ENCODE peak calls at places on chromosomes 5 and 9, in six cellular contexts. I, Q, Z, O, F and J are unnamed samples.

GRCh38 chr5:123610665-123611406 is 98.9 kb downstream of the CSNK1G3 start:
- DNase-seq in I (peak), Q (peak), Z (peak), O (peak), F (no peak), J (peak)

GRCh38 chr9:137127301-137128157 is 11.4 kb upstream of the GRIN1 start:
- DNase-seq in I (no peak), Q (no peak), Z (peak), O (no peak), F (no peak), J (peak)

GRCh38 chr9:123027517-123027916 is 6.0 kb upstream of the GPR21 start:
- DNase-seq in I (no peak), Q (no peak), Z (no peak), O (no peak), F (no peak), J (no peak)

GRCh38 chr5:122871669-122872068 is 26.3 kb downstream of the SNX24 start:
- DNase-seq in I (no peak), Q (no peak), Z (no peak), O (no peak), F (no peak), J (no peak)

GRCh38 chr5:11214851-11215250 is 453.8 kb upstream of the DAP start:
- DNase-seq in I (no peak), Q (no peak), Z (no peak), O (no peak), F (no peak), J (no peak)

GRCh38 chr5:10712574-10713366 is 48.3 kb downstream of the DAP start:
- DNase-seq in I (no peak), Q (no peak), Z (no peak), O (peak), F (no peak), J (peak)

GRCh38 chr9:125632321-125633115 is 74.5 kb downstream of the MAPKAP1 start:
- DNase-seq in I (no peak), Q (no peak), Z (no peak), O (peak), F (no peak), J (peak)

GRCh38 chr5:143824851-143825720 is 13.1 kb downstream of the HMHB1 start:
- DNase-seq in I (peak), Q (peak), Z (peak), O (peak), F (no peak), J (peak)

GRCh38 chr5:109589983-109590382 is 99.7 kb upstream of the MAN2A1 start:
- DNase-seq in I (no peak), Q (no peak), Z (no peak), O (no peak), F (no peak), J (peak)

GRCh38 chr5:99130081-99130480 is 201.3 kb upstream of the CHD1 start:
- DNase-seq in I (no peak), Q (no peak), Z (no peak), O (no peak), F (no peak), J (no peak)

GRCh38 chr9:109588415-109588814 is 90.3 kb upstream of the PTPN3 start:
- DNase-seq in I (no peak), Q (no peak), Z (no peak), O (no peak), F (peak), J (no peak)

GRCh38 chr5:38719916-38720315 is 125.9 kb upstream of the OSMR start:
- DNase-seq in I (peak), Q (no peak), Z (no peak), O (no peak), F (no peak), J (no peak)

GRCh38 chr9:77018058-77019009 is 1.1 kb upstream of the FOXB2 start:
- DNase-seq in I (no peak), Q (peak), Z (no peak), O (peak), F (no peak), J (no peak)

GRCh38 chr9:81682797-81683196 is 6.5 kb downstream of the TLE1 start:
- DNase-seq in I (no peak), Q (no peak), Z (no peak), O (no peak), F (no peak), J (no peak)

GRCh38 chr5:56499877-56500276 is 266.7 kb upstream of the ANKRD55 start:
- DNase-seq in I (no peak), Q (no peak), Z (no peak), O (no peak), F (no peak), J (no peak)

GRCh38 chr5:176673651-176674583 is 26.6 kb downstream of the TSPAN17 start:
- DNase-seq in I (no peak), Q (no peak), Z (no peak), O (no peak), F (no peak), J (no peak)

GRCh38 chr5:132257131-132258101 is at the start of gene PDLIM4:
- DNase-seq in I (no peak), Q (peak), Z (no peak), O (peak), F (no peak), J (no peak)

GRCh38 chr9:13958672-13959071 is 355.3 kb downstream of the NFIB start:
- DNase-seq in I (no peak), Q (no peak), Z (no peak), O (no peak), F (no peak), J (no peak)

GRCh38 chr5:143234162-143234842 is 169.2 kb downstream of the NR3C1 start:
- DNase-seq in I (no peak), Q (no peak), Z (no peak), O (no peak), F (no peak), J (no peak)

GRCh38 chr9:97985058-97985861 is 2.1 kb downstream of the ANP32B start:
- DNase-seq in I (peak), Q (peak), Z (peak), O (peak), F (no peak), J (peak)

GRCh38 chr9:134214395-134214765 is 50.0 kb upstream of the RNU6ATAC start:
- DNase-seq in I (no peak), Q (no peak), Z (no peak), O (no peak), F (no peak), J (no peak)

GRCh38 chr9:108684288-108685025 is 171.3 kb downstream of the ACTL7B start:
- DNase-seq in I (peak), Q (no peak), Z (no peak), O (no peak), F (no peak), J (no peak)

GRCh38 chr9:95463145-95464060 is 53.4 kb downstream of the PTCH1 start:
- DNase-seq in I (peak), Q (no peak), Z (no peak), O (no peak), F (no peak), J (no peak)

GRCh38 chr9:87387351-87388055 is 110.2 kb upstream of the DAPK1 start:
- DNase-seq in I (no peak), Q (no peak), Z (no peak), O (no peak), F (no peak), J (no peak)

GRCh38 chr9:111271481-111272080 is 58.4 kb downstream of the OR2K2 start:
- DNase-seq in I (no peak), Q (no peak), Z (no peak), O (no peak), F (no peak), J (no peak)

GRCh38 chr9:74147906-74148305 is 349.2 kb upstream of the RORB start:
- DNase-seq in I (no peak), Q (no peak), Z (no peak), O (no peak), F (no peak), J (no peak)

GRCh38 chr9:135213566-135213965 is 126.1 kb downstream of the OLFM1 start:
- DNase-seq in I (no peak), Q (no peak), Z (no peak), O (no peak), F (no peak), J (no peak)